ENCODE peak calls at places on chromosome 2, in ten cellular contexts. O is GM19239; S is HTR-8/SVneo; Q is stimulated activated CD8-positive, alpha-beta memory T cell treated with anti-CD3 and anti-CD28 coated beads, Interleukin-4, amount 100 ng/mL, for 4 hours; G is central memory CD4-positive, alpha-beta T cell; W is activated T-helper 9 cell treated with anti-CD3 and anti-CD28 coated beads, Interleukin-2, amount 50 U/mL, for 16 hours; H is GDM1; F is progenitor cell of endocrine pancreas; I is epithelial cell of esophagus; M is activated naive CD8-positive, alpha-beta T cell treated with anti-CD3 and anti-CD28 coated beads, Interleukin-2, amount 50 U/mL, for 24 hours. Z is an unnamed sample.

GRCh38 chr2:100292022-100292580 is 30.2 kb downstream of the LONRF2 start:
- DNase-seq in S (peak; percentile 78), O (no peak), M (peak; percentile 41), F (no peak), I (peak; percentile 81), W (peak; percentile 5), H (no peak), Q (no peak), G (no peak), Z (peak; percentile 70)

GRCh38 chr2:221572821-221573429 is 821 bp upstream of the EPHA4 start:
- DNase-seq in M (peak; percentile 30), O (peak; percentile 9), I (peak; percentile 58), F (no peak), S (peak; percentile 34), H (no peak), Q (no peak), W (peak; percentile 11), G (no peak), Z (no peak)

GRCh38 chr2:128797937-128798336 is 479.3 kb upstream of the HS6ST1 start:
- DNase-seq in G (no peak), S (no peak), F (no peak), Q (no peak), O (peak; percentile 17), I (no peak), M (no peak), W (no peak), H (no peak), Z (no peak)

GRCh38 chr2:165825041-165825440 is 31.0 kb upstream of the GALNT3 start:
- DNase-seq in S (no peak), M (no peak), O (no peak), Q (no peak), W (no peak), H (no peak), G (no peak), I (peak; percentile 10), F (no peak), Z (no peak)

GRCh38 chr2:27191107-27191829 is 20.6 kb upstream of the ATRAID start:
- DNase-seq in W (no peak), M (peak; percentile 25), F (peak; percentile 22), Q (no peak), O (no peak), G (peak; percentile 41), H (peak; percentile 32), S (peak; percentile 80), I (peak; percentile 62), Z (no peak)

GRCh38 chr2:199273043-199273647 is 184.6 kb downstream of the SATB2 start:
- DNase-seq in F (no peak), W (no peak), O (no peak), H (no peak), M (no peak), G (no peak), I (peak; percentile 9), Q (no peak), S (no peak), Z (no peak)

GRCh38 chr2:166167451-166167850 is 39.6 kb upstream of the SCN1A start:
- DNase-seq in S (no peak), F (no peak), Q (no peak), W (no peak), I (no peak), M (no peak), G (no peak), O (no peak), H (no peak), Z (no peak)

GRCh38 chr2:47785986-47786385 is 3.0 kb downstream of the MSH6 start:
- DNase-seq in O (no peak), I (no peak), G (no peak), S (no peak), W (no peak), M (no peak), Q (no peak), H (peak; percentile 42), F (no peak), Z (no peak)

GRCh38 chr2:181457741-181458425 is 697 bp downstream of the ITGA4 start:
- DNase-seq in I (peak; percentile 17), F (peak; percentile 10), G (peak; percentile 28), O (no peak), S (no peak), M (peak; percentile 68), W (peak; percentile 59), Q (peak; percentile 41), H (peak; percentile 50), Z (peak; percentile 57)

Z was measured in NK-92 treated with Interleukin-12 subunit alpha and Interleukin-12 subunit beta, amount 100 ng/mL, for 24 hours.